ENCODE peak calls at places on chromosomes 13 and 19, in ten cellular contexts. K, V, A, J, T, W, F, U, Y and S are unnamed samples.

GRCh38 chr13:49935171-49936084 is 712 bp downstream of the SPRYD7 start:
- DNase-seq in W (peak; percentile 2), T (peak; percentile 66), F (peak; percentile 60), V (peak; percentile 47), J (no peak), K (peak; percentile 62), Y (peak; percentile 70), A (no peak), U (peak; percentile 12), S (peak; percentile 63)

GRCh38 chr19:6721773-6722172 is 1.3 kb upstream of the C3 start:
- DNase-seq in F (no peak), V (no peak), Y (no peak), T (no peak), J (no peak), U (no peak), W (no peak), K (no peak), A (no peak), S (no peak)

GRCh38 chr19:7564866-7565265 is 29.3 kb downstream of the PNPLA6 start:
- DNase-seq in T (no peak), J (no peak), V (no peak), U (no peak), Y (no peak), W (no peak), A (no peak), F (no peak), K (no peak), S (no peak)

GRCh38 chr13:39415403-39415802 is 187.6 kb downstream of the LHFPL6 start:
- DNase-seq in U (no peak), J (no peak), A (no peak), Y (peak; percentile 47), F (no peak), W (no peak), T (peak; percentile 50), K (peak; percentile 34), V (peak; percentile 83), S (peak; percentile 73)

GRCh38 chr19:37905936-37906867 is at the start of gene WDR87:
- DNase-seq in F (peak; percentile 77), Y (peak; percentile 24), K (peak; percentile 40), V (no peak), T (peak; percentile 95), U (no peak), J (peak; percentile 22), W (peak; percentile 30), A (no peak), S (no peak)

GRCh38 chr13:30159446-30159839 is 147.9 kb downstream of the KATNAL1 start:
- DNase-seq in V (no peak), J (no peak), F (no peak), W (no peak), T (no peak), Y (peak; percentile 91), A (peak; percentile 62), K (no peak), U (no peak), S (no peak)

GRCh38 chr19:39413269-39413902 is 917 bp downstream of the PLEKHG2 start:
- DNase-seq in J (no peak), W (no peak), Y (peak; percentile 51), A (no peak), T (no peak), V (peak; percentile 78), K (no peak), U (no peak), F (peak; percentile 85), S (peak; percentile 61)

GRCh38 chr19:52936151-52936957 is 13.1 kb upstream of the ZNF888 start:
- DNase-seq in V (no peak), Y (no peak), F (peak; percentile 54), U (no peak), W (no peak), A (no peak), J (no peak), K (no peak), T (no peak), S (no peak)

GRCh38 chr19:51971624-51972023 is 15.0 kb downstream of the ZNF350 start:
- DNase-seq in J (no peak), V (no peak), Y (peak; percentile 28), W (no peak), F (no peak), U (no peak), A (no peak), T (no peak), K (no peak), S (no peak)

GRCh38 chr19:31296741-31297390 is 52.4 kb downstream of the TSHZ3 start:
- DNase-seq in U (no peak), W (no peak), Y (no peak), J (no peak), T (no peak), K (no peak), V (no peak), A (no peak), F (no peak), S (no peak)

GRCh38 chr19:532578-533484 is 1.3 kb downstream of the CDC34 start:
- DNase-seq in J (no peak), W (peak; percentile 20), K (peak; percentile 62), Y (peak; percentile 58), T (peak; percentile 73), A (no peak), V (peak; percentile 71), U (peak; percentile 24), F (peak; percentile 83), S (peak; percentile 67)

GRCh38 chr19:18507021-18507726 is 14.7 kb downstream of the ELL start:
- DNase-seq in A (no peak), F (no peak), J (peak; percentile 16), Y (peak; percentile 42), T (no peak), K (no peak), W (no peak), U (peak; percentile 44), V (no peak), S (no peak)

GRCh38 chr19:38848299-38849146 is 1.3 kb downstream of the HNRNPL start:
- DNase-seq in K (no peak), W (no peak), V (peak; percentile 6), A (no peak), U (no peak), J (no peak), T (no peak), Y (no peak), F (peak; percentile 11), S (no peak)

GRCh38 chr13:75326173-75327131 is 155.5 kb downstream of the TBC1D4 start:
- DNase-seq in U (peak; percentile 51), T (no peak), V (peak; percentile 84), K (no peak), F (peak; percentile 9), A (no peak), Y (peak; percentile 60), W (peak; percentile 16), J (peak; percentile 26), S (no peak)

GRCh38 chr13:41268764-41269163 is 5.4 kb upstream of the MTRF1 start:
- DNase-seq in U (no peak), T (no peak), K (no peak), A (no peak), V (peak; percentile 19), J (no peak), W (no peak), Y (peak; percentile 25), F (no peak), S (no peak)

GRCh38 chr13:76885203-76886004 is 801 bp downstream of the KCTD12 start:
- DNase-seq in W (peak; percentile 20), A (no peak), K (peak; percentile 75), V (peak; percentile 50), F (peak; percentile 78), J (peak; percentile 40), U (peak; percentile 21), T (peak; percentile 65), Y (peak; percentile 71), S (peak; percentile 83)

GRCh38 chr13:24662195-24663088 is 17.8 kb upstream of the ATP12A start:
- DNase-seq in V (no peak), U (no peak), Y (no peak), K (no peak), T (no peak), F (no peak), A (no peak), W (no peak), J (no peak), S (no peak)

DNA sequence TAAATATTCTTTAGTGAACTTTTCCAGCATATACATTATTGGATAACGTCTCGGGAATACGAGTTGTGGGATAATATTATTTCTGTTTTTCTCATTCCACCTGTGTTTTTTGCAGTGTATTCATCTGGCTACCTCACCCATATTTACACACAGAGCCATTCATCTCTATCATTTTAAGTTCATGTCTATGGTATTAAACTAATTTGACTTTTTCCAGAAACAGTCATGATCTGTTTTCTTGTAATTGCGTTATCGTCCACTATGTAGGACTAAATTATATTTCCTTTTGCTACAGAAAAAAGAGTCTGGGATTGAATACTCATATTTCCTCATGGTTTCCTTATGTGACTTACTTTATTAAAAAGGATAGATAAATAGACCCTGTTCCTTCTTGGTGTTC is 2.7 kb downstream of the ATP11A start:
- DNase-seq in F (no peak), A (no peak), K (no peak), W (no peak), U (no peak), V (no peak), J (no peak), Y (no peak), T (no peak), S (no peak)
- H3K27ac ChIP-seq in F (peak overlapping the region; percentile 97), A (no peak overlapping the region), K (no peak overlapping the region), W (no peak overlapping the region), U (no peak overlapping the region), V (no peak overlapping the region), J (no peak overlapping the region), Y (no peak overlapping the region), T (no peak overlapping the region), S (peak overlapping the region; percentile 12)

GRCh38 chr19:4866595-4867424 is 657 bp downstream of the PLIN3 start:
- DNase-seq in U (peak; percentile 33), K (peak; percentile 63), F (peak; percentile 76), T (peak; percentile 59), J (peak; percentile 17), A (no peak), V (peak; percentile 34), W (no peak), Y (peak; percentile 48), S (peak; percentile 75)
- H3K27ac ChIP-seq in U (peak overlapping the region; percentile 68), K (peak overlapping the region; percentile 68), F (peak overlapping the region; percentile 82), T (no peak overlapping the region), J (peak overlapping the region; percentile 30), A (peak overlapping the region; percentile 39), V (peak overlapping the region; percentile 67), W (no peak overlapping the region), Y (peak overlapping the region; percentile 76), S (peak overlapping the region; percentile 82)

DNA sequence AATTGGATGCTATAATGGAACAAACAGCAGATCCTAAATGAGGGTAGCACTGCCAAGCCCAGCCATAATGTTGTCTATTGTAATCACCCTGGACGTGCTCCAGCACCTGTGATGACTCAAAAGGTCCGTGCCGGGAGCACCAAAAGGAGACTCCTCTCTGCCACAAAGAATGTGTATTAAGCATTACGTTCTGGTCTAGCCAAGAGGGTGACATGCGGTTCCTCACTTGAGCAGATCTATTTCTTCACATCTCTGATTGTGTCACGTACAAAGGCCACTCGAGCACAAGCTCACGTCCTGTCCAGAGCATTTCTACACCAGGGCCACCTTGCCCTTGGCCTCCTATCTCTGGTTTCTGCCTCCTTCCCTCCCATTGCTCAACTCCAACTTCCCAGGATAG is 219.9 kb upstream of the IRS2 start:
- DNase-seq in U (no peak), V (no peak), A (no peak), Y (peak; percentile 87), W (no peak), K (no peak), F (no peak), T (no peak), J (no peak), S (no peak)
- H3K27ac ChIP-seq in U (no peak overlapping the region), V (no peak overlapping the region), A (no peak overlapping the region), Y (no peak overlapping the region), W (no peak overlapping the region), K (no peak overlapping the region), F (no peak overlapping the region), T (no peak overlapping the region), J (no peak overlapping the region), S (no peak overlapping the region)

DNA sequence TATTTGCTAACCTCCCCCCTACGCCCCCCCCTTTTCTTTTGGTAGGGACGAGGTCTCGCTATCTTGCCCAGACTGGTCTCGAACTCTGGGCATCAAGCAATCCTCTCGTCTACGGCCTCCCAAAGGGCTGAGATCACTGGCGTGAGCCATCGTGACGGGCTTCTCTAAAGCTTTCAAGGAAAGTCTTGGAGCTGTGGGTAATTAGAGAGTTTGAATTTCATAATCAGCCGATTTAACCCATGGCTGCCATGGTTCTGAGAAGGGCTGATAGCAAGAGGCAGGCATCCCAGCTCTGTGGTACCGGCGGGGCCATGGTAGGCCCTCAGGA is 679 bp upstream of the ABHD8 start:
- DNase-seq in U (no peak), V (no peak), J (no peak), K (peak; percentile 52), W (no peak), F (no peak), A (no peak), T (no peak), Y (no peak), S (no peak)
- H3K27ac ChIP-seq in U (no peak overlapping the region), V (peak overlapping the region; percentile 85), J (no peak overlapping the region), K (peak overlapping the region; percentile 68), W (no peak overlapping the region), F (peak overlapping the region; percentile 24), A (no peak overlapping the region), T (no peak overlapping the region), Y (no peak overlapping the region), S (no peak overlapping the region)